ENCODE peak calls at places on chromosomes 7 and 10, in six cellular contexts. One of them, this sample, is unnamed.
A peak's percentile ranks its signal among the peaks of the same experiment; 100 is the strongest.

GRCh38 chr7:131538791-131539179 is 17.6 kb downstream of the PODXL start:
- DNase-seq in cardiac fibroblast: no peak
- DNase-seq in AG09309: no peak
- DNase-seq in C1 segment of cervical spinal cord: no peak
- DNase-seq in Peyer's patch: no peak
- DNase-seq in frontal cortex: no peak
- DNase-seq in this sample: no peak

GRCh38 chr10:89478739-89479116 is 56.7 kb downstream of the SLC16A12 start:
- DNase-seq in Peyer's patch: no peak
- DNase-seq in cardiac fibroblast: peak; percentile 70
- DNase-seq in frontal cortex: no peak
- DNase-seq in C1 segment of cervical spinal cord: no peak
- DNase-seq in AG09309: no peak
- DNase-seq in this sample: peak; percentile 89

GRCh38 chr7:144474800-144475521 is 71.5 kb upstream of the NOBOX start:
- DNase-seq in cardiac fibroblast: no peak
- DNase-seq in Peyer's patch: no peak
- DNase-seq in AG09309: no peak
- DNase-seq in C1 segment of cervical spinal cord: no peak
- DNase-seq in frontal cortex: no peak
- DNase-seq in this sample: no peak

GRCh38 chr7:40827217-40828085 is 692.6 kb downstream of the SUGCT start:
- DNase-seq in frontal cortex: no peak
- DNase-seq in Peyer's patch: peak; percentile 75
- DNase-seq in C1 segment of cervical spinal cord: no peak
- DNase-seq in AG09309: peak; percentile 77
- DNase-seq in cardiac fibroblast: peak; percentile 30
- DNase-seq in this sample: no peak

GRCh38 chr7:9091282-9091681 is 657.9 kb downstream of the NXPH1 start:
- DNase-seq in C1 segment of cervical spinal cord: no peak
- DNase-seq in AG09309: no peak
- DNase-seq in Peyer's patch: no peak
- DNase-seq in frontal cortex: no peak
- DNase-seq in cardiac fibroblast: no peak
- DNase-seq in this sample: no peak

GRCh38 chr10:16967000-16967865 is 150.0 kb upstream of the RSU1 start:
- DNase-seq in AG09309: peak; percentile 74
- DNase-seq in Peyer's patch: no peak
- DNase-seq in C1 segment of cervical spinal cord: no peak
- DNase-seq in frontal cortex: no peak
- DNase-seq in cardiac fibroblast: peak; percentile 58
- DNase-seq in this sample: peak; percentile 93

GRCh38 chr10:131891196-131891928 is 9.4 kb upstream of the PPP2R2D start:
- DNase-seq in Peyer's patch: no peak
- DNase-seq in frontal cortex: no peak
- DNase-seq in AG09309: no peak
- DNase-seq in cardiac fibroblast: no peak
- DNase-seq in C1 segment of cervical spinal cord: no peak
- DNase-seq in this sample: no peak

GRCh38 chr7:97167176-97167575 is 49.7 kb downstream of the SDHAF3 start:
- DNase-seq in cardiac fibroblast: no peak
- DNase-seq in C1 segment of cervical spinal cord: no peak
- DNase-seq in Peyer's patch: no peak
- DNase-seq in frontal cortex: no peak
- DNase-seq in AG09309: no peak
- DNase-seq in this sample: no peak

GRCh38 chr7:39683216-39683845 is 60.0 kb downstream of the RALA start:
- DNase-seq in cardiac fibroblast: peak; percentile 75
- DNase-seq in Peyer's patch: no peak
- DNase-seq in C1 segment of cervical spinal cord: no peak
- DNase-seq in frontal cortex: no peak
- DNase-seq in AG09309: no peak
- DNase-seq in this sample: peak; percentile 72

GRCh38 chr10:100516847-100517246 is 2.8 kb downstream of the SEC31B start:
- DNase-seq in C1 segment of cervical spinal cord: no peak
- DNase-seq in AG09309: no peak
- DNase-seq in Peyer's patch: no peak
- DNase-seq in cardiac fibroblast: no peak
- DNase-seq in frontal cortex: no peak
- DNase-seq in this sample: no peak

GRCh38 chr10:3476186-3476585 is 303.6 kb upstream of the PITRM1 start:
- DNase-seq in C1 segment of cervical spinal cord: no peak
- DNase-seq in AG09309: no peak
- DNase-seq in frontal cortex: no peak
- DNase-seq in cardiac fibroblast: no peak
- DNase-seq in Peyer's patch: no peak
- DNase-seq in this sample: no peak

This sample was measured in fibroblast of lung.